ENCODE peak calls at places on chromosome 13, in eight cellular contexts. X is aorta; Y is lower lobe of right lung; A is T-helper 17 cell; I is NCI-H1105; K is activated effector memory CD4-positive, alpha-beta T cell treated with Interleukin-2 at 50 U/mL for 16 hours; V is H7; R is heart right ventricle. D is an unnamed sample.

GRCh38 chr13:108326318-108326717 is 56.8 kb downstream of the TNFSF13B start:
- DNase-seq in X (no peak), Y (peak; percentile 54), A (no peak), I (no peak), K (peak; percentile 2), V (no peak), R (no peak), D (no peak)

GRCh38 chr13:43364210-43365041 is 341.0 kb downstream of the DNAJC15 start:
- DNase-seq in X (no peak), Y (no peak), A (no peak), I (no peak), K (no peak), V (no peak), R (no peak), D (no peak)

GRCh38 chr13:23990443-23990842 is 93.1 kb upstream of the C1QTNF9B start:
- DNase-seq in X (no peak), Y (no peak), A (no peak), I (no peak), K (no peak), V (no peak), R (no peak), D (no peak)

GRCh38 chr13:57740719-57741118 is 109.2 kb downstream of the PCDH17 start:
- DNase-seq in X (no peak), Y (no peak), A (no peak), I (no peak), K (no peak), V (no peak), R (peak; percentile 20), D (no peak)

GRCh38 chr13:44921931-44922758 is 67.1 kb downstream of the NUFIP1 start:
- DNase-seq in X (no peak), Y (no peak), A (no peak), I (no peak), K (no peak), V (no peak), R (no peak), D (no peak)

GRCh38 chr13:21014666-21015170 is 46.7 kb downstream of the LATS2 start:
- DNase-seq in X (no peak), Y (no peak), A (no peak), I (no peak), K (no peak), V (no peak), R (peak; percentile 42), D (no peak)

GRCh38 chr13:28558126-28558525 is 63.2 kb upstream of the FLT1 start:
- DNase-seq in X (no peak), Y (no peak), A (no peak), I (no peak), K (no peak), V (no peak), R (no peak), D (no peak)

GRCh38 chr13:75079226-75079625 is 402.7 kb downstream of the TBC1D4 start:
- DNase-seq in X (no peak), Y (no peak), A (no peak), I (no peak), K (no peak), V (no peak), R (no peak), D (no peak)

GRCh38 chr13:78978381-78978998 is 319.5 kb upstream of the OBI1 start:
- DNase-seq in X (no peak), Y (no peak), A (no peak), I (peak; percentile 33), K (no peak), V (peak; percentile 10), R (no peak), D (no peak)

GRCh38 chr13:61162106-61162505 is 253.5 kb downstream of the PCDH20 start:
- DNase-seq in X (no peak), Y (no peak), A (no peak), I (no peak), K (no peak), V (no peak), R (no peak), D (no peak)

GRCh38 chr13:20492641-20493040 is 33.0 kb downstream of the CRYL1 start:
- DNase-seq in X (no peak), Y (no peak), A (no peak), I (no peak), K (no peak), V (no peak), R (no peak), D (no peak)

GRCh38 chr13:61954092-61954491 is 538.4 kb upstream of the PCDH20 start:
- DNase-seq in X (no peak), Y (no peak), A (no peak), I (peak; percentile 51), K (no peak), V (peak; percentile 0), R (no peak), D (no peak)

GRCh38 chr13:30978981-30979956 is 46.8 kb downstream of the TEX26 start:
- DNase-seq in X (peak; percentile 77), Y (peak; percentile 66), A (peak; percentile 21), I (no peak), K (peak; percentile 5), V (peak; percentile 73), R (peak; percentile 28), D (peak; percentile 5)

GRCh38 chr13:28753946-28754345 is 35.2 kb upstream of the SLC46A3 start:
- DNase-seq in X (no peak), Y (no peak), A (no peak), I (no peak), K (no peak), V (no peak), R (no peak), D (no peak)

GRCh38 chr13:111911754-111912452 is 155.0 kb upstream of the SOX1 start:
- DNase-seq in X (no peak), Y (no peak), A (no peak), I (peak; percentile 26), K (no peak), V (peak; percentile 16), R (no peak), D (no peak)

GRCh38 chr13:42967660-42968059 is 24.4 kb downstream of the EPSTI1 start:
- DNase-seq in X (no peak), Y (no peak), A (no peak), I (no peak), K (no peak), V (no peak), R (no peak), D (no peak)

GRCh38 chr13:102139626-102140025 is 262.2 kb downstream of the FGF14 start:
- DNase-seq in X (no peak), Y (no peak), A (no peak), I (no peak), K (no peak), V (no peak), R (no peak), D (no peak)

GRCh38 chr13:45280751-45281634 is 60.0 kb downstream of the TPT1 start:
- DNase-seq in X (peak; percentile 83), Y (peak; percentile 65), A (no peak), I (peak; percentile 21), K (no peak), V (peak; percentile 84), R (peak; percentile 59), D (no peak)

GRCh38 chr13:31038834-31039552 is 106.5 kb downstream of the TEX26 start:
- DNase-seq in X (no peak), Y (no peak), A (no peak), I (no peak), K (no peak), V (no peak), R (no peak), D (no peak)

GRCh38 chr13:23450340-23451046 is 17.0 kb upstream of the SACS start:
- DNase-seq in X (no peak), Y (no peak), A (no peak), I (peak; percentile 25), K (no peak), V (no peak), R (no peak), D (no peak)

GRCh38 chr13:99464441-99464949 is 36.8 kb upstream of the TM9SF2 start:
- DNase-seq in X (no peak), Y (no peak), A (no peak), I (no peak), K (no peak), V (no peak), R (no peak), D (no peak)

GRCh38 chr13:74325106-74325505 is 190.9 kb upstream of the KLF12 start:
- DNase-seq in X (no peak), Y (no peak), A (no peak), I (peak; percentile 36), K (no peak), V (no peak), R (no peak), D (no peak)

GRCh38 chr13:63517376-63517775 is 2101.7 kb upstream of the PCDH20 start:
- DNase-seq in X (no peak), Y (no peak), A (no peak), I (no peak), K (no peak), V (no peak), R (no peak), D (no peak)

GRCh38 chr13:43804461-43805070 is 17.8 kb upstream of the ENOX1 start:
- DNase-seq in X (no peak), Y (no peak), A (no peak), I (peak; percentile 39), K (no peak), V (peak; percentile 52), R (no peak), D (no peak)

GRCh38 chr13:21733475-21734311 is 62.8 kb downstream of the FGF9 start:
- DNase-seq in X (no peak), Y (no peak), A (no peak), I (no peak), K (no peak), V (peak; percentile 25), R (no peak), D (no peak)

GRCh38 chr13:114070098-114070799 is 62.2 kb downstream of the RASA3 start:
- DNase-seq in X (peak; percentile 74), Y (peak; percentile 34), A (no peak), I (no peak), K (no peak), V (no peak), R (no peak), D (no peak)

GRCh38 chr13:24270639-24271131 is 38.7 kb upstream of the C1QTNF9 start:
- DNase-seq in X (peak; percentile 86), Y (peak; percentile 83), A (peak; percentile 42), I (no peak), K (peak; percentile 51), V (no peak), R (peak; percentile 68), D (no peak)

GRCh38 chr13:57624565-57625435 is 6.7 kb upstream of the PCDH17 start:
- DNase-seq in X (no peak), Y (no peak), A (no peak), I (peak; percentile 55), K (no peak), V (peak; percentile 56), R (no peak), D (no peak)

GRCh38 chr13:63209330-63210017 is 1793.8 kb upstream of the PCDH20 start:
- DNase-seq in X (no peak), Y (no peak), A (no peak), I (no peak), K (no peak), V (no peak), R (no peak), D (no peak)

GRCh38 chr13:42328672-42329071 is 56.7 kb downstream of the AKAP11 start:
- DNase-seq in X (no peak), Y (no peak), A (no peak), I (no peak), K (no peak), V (no peak), R (no peak), D (no peak)

GRCh38 chr13:24050796-24051715 is 109.5 kb upstream of the SPATA13 start:
- DNase-seq in X (no peak), Y (no peak), A (no peak), I (no peak), K (no peak), V (no peak), R (no peak), D (no peak)

GRCh38 chr13:58960909-58961308 is 1202.8 kb downstream of the DIAPH3 start:
- DNase-seq in X (no peak), Y (no peak), A (no peak), I (peak; percentile 10), K (no peak), V (peak; percentile 8), R (no peak), D (no peak)

GRCh38 chr13:110410000-110410399 is 102.9 kb downstream of the COL4A2 start:
- DNase-seq in X (peak; percentile 55), Y (no peak), A (no peak), I (no peak), K (no peak), V (no peak), R (no peak), D (no peak)

GRCh38 chr13:60080871-60081270 is 82.9 kb downstream of the DIAPH3 start:
- DNase-seq in X (no peak), Y (no peak), A (no peak), I (no peak), K (no peak), V (no peak), R (no peak), D (no peak)